ENCODE peak calls at places on chromosomes 13 and 19, in five cellular contexts. R is fibroblast of mammary gland, P is OCI-LY7, F is heart right ventricle, W is transverse colon. H is an unnamed sample.

GRCh38 chr19:8238251-8238650 is 29.1 kb downstream of the CERS4 start:
- DNase-seq in R (no peak), P (no peak), F (peak), W (no peak), H (no peak)

GRCh38 chr19:15404097-15404779 is 14.6 kb downstream of the AKAP8L start:
- DNase-seq in R (no peak), P (no peak), F (no peak), W (no peak), H (no peak)

GRCh38 chr13:110653851-110654250 is 38.5 kb downstream of the NAXD start:
- DNase-seq in R (no peak), P (no peak), F (no peak), W (no peak), H (no peak)

GRCh38 chr13:86020350-86021002 is 221.3 kb upstream of the SLITRK6 start:
- DNase-seq in R (peak), P (no peak), F (no peak), W (no peak), H (peak)

GRCh38 chr19:44753932-44754742 is 5.6 kb downstream of the BCL3 start:
- DNase-seq in R (peak), P (peak), F (peak), W (peak), H (peak)

GRCh38 chr19:45439569-45440258 is 16.0 kb upstream of the ERCC1 start:
- DNase-seq in R (peak), P (peak), F (peak), W (peak), H (peak)

GRCh38 chr19:13865578-13866462 is 11.1 kb upstream of the NANOS3 start:
- DNase-seq in R (no peak), P (no peak), F (no peak), W (no peak), H (no peak)

GRCh38 chr19:46748325-46749109 is 2.3 kb upstream of the STRN4 start:
- DNase-seq in R (peak), P (peak), F (peak), W (peak), H (peak)

GRCh38 chr13:77521595-77522367 is 13.7 kb upstream of the SCEL start:
- DNase-seq in R (peak), P (no peak), F (no peak), W (no peak), H (no peak)

GRCh38 chr13:109666656-109667448 is 119.5 kb downstream of the IRS2 start:
- DNase-seq in R (peak), P (no peak), F (no peak), W (no peak), H (peak)

GRCh38 chr13:44379885-44380284 is 6.3 kb downstream of the SERP2 start:
- DNase-seq in R (no peak), P (no peak), F (no peak), W (no peak), H (no peak)

GRCh38 chr13:39597828-39598227 is 5.2 kb downstream of the LHFPL6 start:
- DNase-seq in R (peak), P (peak), F (no peak), W (no peak), H (peak)

GRCh38 chr13:60397693-60398437 is 845 bp downstream of the TDRD3 start:
- DNase-seq in R (peak), P (peak), F (peak), W (peak), H (peak)
- TF ChIP-seq CTCF in R (no peak), P (no peak), F (no peak), W (no peak), H (no peak)

GRCh38 chr19:48121066-48121465 is 10.4 kb upstream of the PLA2G4C start:
- DNase-seq in R (no peak), P (no peak), F (no peak), W (no peak), H (no peak)

GRCh38 chr19:48121909-48122371 is 11.3 kb upstream of the PLA2G4C start:
- DNase-seq in R (no peak), P (no peak), F (no peak), W (no peak), H (no peak)

GRCh38 chr19:48117515-48118330 is 7.1 kb upstream of the PLA2G4C start:
- DNase-seq in R (no peak), P (no peak), F (no peak), W (no peak), H (no peak)

GRCh38 chr19:48122421-48122820 is 11.8 kb upstream of the PLA2G4C start:
- DNase-seq in R (no peak), P (no peak), F (no peak), W (no peak), H (no peak)

GRCh38 chr19:48120505-48120904 is 9.9 kb upstream of the PLA2G4C start:
- DNase-seq in R (peak), P (no peak), F (no peak), W (no peak), H (no peak)
- H3K4me3 ChIP-seq in R (no peak), P (no peak), F (no peak), W (no peak), H (no peak)

DNA sequence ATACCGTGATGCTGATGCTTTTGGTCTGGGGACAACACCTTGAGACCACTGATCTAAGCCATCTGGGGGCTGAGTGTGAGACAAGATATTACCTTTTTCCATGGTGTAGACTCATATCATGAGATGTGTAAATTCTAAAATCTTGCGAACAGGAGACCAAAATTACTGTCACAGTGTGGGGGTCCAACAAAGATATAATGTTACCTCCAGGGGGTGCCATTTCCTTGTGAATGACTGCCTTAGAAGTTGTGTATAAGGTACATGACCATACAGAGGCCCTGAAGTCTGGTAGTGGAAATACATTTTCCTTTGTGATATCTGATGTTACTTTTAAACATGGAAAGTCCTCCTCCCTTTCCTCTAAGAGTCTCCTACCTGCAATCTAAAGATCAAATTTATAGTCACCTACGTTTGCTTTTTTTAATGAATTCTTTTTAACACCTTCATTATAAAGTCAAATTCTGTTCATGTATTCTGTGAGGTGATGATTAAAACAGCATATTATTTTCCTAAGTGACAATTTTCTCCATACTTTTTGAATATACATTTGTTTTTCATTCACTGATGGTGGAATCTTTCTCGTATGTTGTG is 113.5 kb downstream of the RFC3 start:
- DNase-seq in R (peak), P (peak), F (peak), W (no peak), H (peak)
- TF ChIP-seq CTCF in R (peak), P (peak), F (peak), W (peak), H (peak)

DNA sequence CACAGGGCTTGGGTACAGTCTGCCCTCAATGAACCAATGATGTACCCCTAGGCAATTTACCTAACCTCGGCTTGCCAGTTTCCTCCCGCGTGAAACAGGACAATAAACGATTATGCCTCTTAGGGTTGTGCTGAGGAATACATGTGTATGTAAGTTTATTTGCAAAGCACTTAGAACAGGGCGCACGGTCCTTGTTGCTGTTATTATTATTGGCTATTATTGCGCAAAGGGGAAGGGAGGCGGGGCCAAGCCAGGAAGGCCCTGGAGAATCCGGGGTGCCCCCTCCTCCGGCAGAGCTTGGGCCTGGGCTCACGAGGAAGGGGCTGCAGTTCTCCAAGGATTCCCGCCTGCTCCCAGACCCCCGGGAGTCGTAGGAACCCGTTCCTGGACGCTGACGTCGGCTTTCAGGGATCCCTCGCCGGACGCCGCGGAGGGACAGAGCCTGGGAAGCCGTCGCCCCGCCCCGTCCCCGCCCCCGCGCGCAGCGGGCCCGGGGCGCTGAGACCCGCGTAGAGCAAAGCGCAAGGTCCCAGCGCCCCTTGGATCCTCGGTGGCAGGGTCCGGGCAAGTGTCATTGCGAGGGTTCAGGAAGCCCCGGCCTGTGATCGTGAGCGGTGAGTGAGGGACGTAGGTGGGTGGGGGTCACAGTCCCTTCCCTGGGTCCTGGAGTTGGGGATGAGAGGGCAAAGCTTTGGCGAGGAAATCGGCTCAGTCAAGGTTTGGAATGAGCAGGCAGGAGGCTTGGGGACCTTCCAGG is at the start of gene TMEM91:
- DNase-seq in R (peak), P (no peak), F (peak), W (peak), H (peak)
- H3K4me3 ChIP-seq in R (peak), P (no peak), F (peak), W (peak), H (peak)

GRCh38 chr19:51016798-51017683 is 2.5 kb downstream of the KLK10 start:
- DNase-seq in R (peak), P (peak), F (peak), W (peak), H (peak)
- TF ChIP-seq CTCF in R (peak), P (peak), F (no peak), W (peak), H (peak)

H was measured in fibroblast of villous mesenchyme.